ENCODE peak calls at places on chromosomes 6 and 20, in six cellular contexts. H is H1, S is GM23248, K is body of pancreas, V is cardiac muscle cell, C is astrocyte. J is an unnamed sample. For H3K4me1, the result is how much of the 10 kb centered on the place peaks cover.

GRCh38 chr6:75397806-75398465 is 95.7 kb downstream of the FILIP1 start:
- DNase-seq in S (no peak), K (no peak), V (no peak), C (no peak), H (no peak), J (peak)

GRCh38 chr6:121858310-121858709 is 422.9 kb downstream of the GJA1 start:
- DNase-seq in H (no peak), V (no peak), S (no peak), C (no peak), K (no peak), J (no peak)

GRCh38 chr6:6736753-6737654 is 148.5 kb downstream of the LY86 start:
- DNase-seq in C (no peak), V (no peak), H (no peak), K (no peak), S (peak), J (peak)

GRCh38 chr20:44596010-44596409 is 13.6 kb downstream of the PKIG start:
- DNase-seq in C (no peak), S (no peak), V (no peak), K (no peak), H (no peak), J (no peak)

GRCh38 chr20:63587781-63588591 is 13.9 kb upstream of the HELZ2 start:
- DNase-seq in C (no peak), S (no peak), V (no peak), K (no peak), H (no peak), J (no peak)

GRCh38 chr6:69617163-69617562 is 179.6 kb downstream of the LMBRD1 start:
- DNase-seq in H (no peak), K (no peak), S (no peak), C (no peak), V (no peak), J (no peak)

GRCh38 chr20:38804682-38805501 is 605 bp upstream of the PPP1R16B start:
- DNase-seq in K (peak), H (peak), S (no peak), V (no peak), C (no peak), J (peak)

GRCh38 chr6:217048-217659 is 75.1 kb upstream of the DUSP22 start:
- DNase-seq in H (peak), K (peak), V (peak), C (no peak), S (peak), J (no peak)

GRCh38 chr6:142942805-142943227 is 2.2 kb downstream of the HIVEP2 start:
- DNase-seq in V (no peak), C (peak), S (peak), H (no peak), K (no peak), J (peak)

GRCh38 chr20:51354191-51354768 is 188.2 kb downstream of the NFATC2 start:
- DNase-seq in S (peak), C (peak), H (no peak), V (no peak), K (no peak), J (peak)

GRCh38 chr6:133512410-133513016 is 271.4 kb downstream of the EYA4 start:
- DNase-seq in S (peak), C (peak), H (no peak), V (peak), K (peak), J (peak)

GRCh38 chr6:76719449-76719848 is 647.0 kb upstream of the IMPG1 start:
- DNase-seq in V (no peak), H (no peak), C (no peak), S (no peak), K (no peak), J (no peak)

GRCh38 chr6:1382331-1382882 is 7.0 kb upstream of the FOXF2 start:
- DNase-seq in V (no peak), C (no peak), H (no peak), K (no peak), S (no peak), J (no peak)

GRCh38 chr20:62122659-62123449 is 579 bp downstream of the LSM14B start:
- DNase-seq in V (peak), S (peak), C (no peak), H (no peak), K (peak), J (peak)

GRCh38 chr20:23147964-23148720 is 62.0 kb upstream of the CD93 start:
- DNase-seq in K (peak), C (peak), H (no peak), S (peak), V (no peak), J (peak)

GRCh38 chr20:40705413-40705812 is 16.4 kb upstream of the MAFB start:
- DNase-seq in V (no peak), K (no peak), H (no peak), S (no peak), C (no peak), J (no peak)

GRCh38 chr6:89828988-89829590 is 591 bp upstream of the CASP8AP2 start:
- DNase-seq in V (no peak), H (no peak), S (peak), K (no peak), C (no peak), J (no peak)

GRCh38 chr20:11247943-11248475 is 574.2 kb upstream of the JAG1 start:
- DNase-seq in H (no peak), V (no peak), C (no peak), K (no peak), S (no peak), J (no peak)

GRCh38 chr20:50068041-50068651 is 44.8 kb downstream of the UBE2V1 start:
- DNase-seq in C (no peak), V (no peak), H (no peak), S (no peak), K (no peak), J (no peak)

GRCh38 chr20:62797671-62798532 is 1.6 kb downstream of the MRGBP start:
- DNase-seq in K (no peak), S (no peak), V (no peak), C (no peak), H (no peak), J (no peak)

GRCh38 chr6:129100164-129100563 is 217.2 kb downstream of the LAMA2 start:
- DNase-seq in K (no peak), H (no peak), S (no peak), C (no peak), V (no peak), J (no peak)

GRCh38 chr20:41862023-41862422 is 243.8 kb upstream of the CHD6 start:
- DNase-seq in K (no peak), V (no peak), C (no peak), S (no peak), H (no peak), J (no peak)

GRCh38 chr20:38211200-38212097 is 46.4 kb upstream of the TGM2 start:
- DNase-seq in K (no peak), V (no peak), H (no peak), S (peak), C (no peak), J (no peak)

GRCh38 chr6:19424853-19425252 is 412.3 kb upstream of the ID4 start:
- DNase-seq in C (no peak), H (no peak), S (no peak), V (no peak), K (no peak), J (no peak)

GRCh38 chr6:16544006-16544405 is 217.3 kb downstream of the ATXN1 start:
- DNase-seq in H (no peak), C (peak), S (no peak), K (peak), V (peak), J (peak)

GRCh38 chr20:37007898-37008649 is 56.6 kb upstream of the SAMHD1 start:
- DNase-seq in C (peak), H (no peak), K (peak), V (peak), S (peak), J (peak)

DNA sequence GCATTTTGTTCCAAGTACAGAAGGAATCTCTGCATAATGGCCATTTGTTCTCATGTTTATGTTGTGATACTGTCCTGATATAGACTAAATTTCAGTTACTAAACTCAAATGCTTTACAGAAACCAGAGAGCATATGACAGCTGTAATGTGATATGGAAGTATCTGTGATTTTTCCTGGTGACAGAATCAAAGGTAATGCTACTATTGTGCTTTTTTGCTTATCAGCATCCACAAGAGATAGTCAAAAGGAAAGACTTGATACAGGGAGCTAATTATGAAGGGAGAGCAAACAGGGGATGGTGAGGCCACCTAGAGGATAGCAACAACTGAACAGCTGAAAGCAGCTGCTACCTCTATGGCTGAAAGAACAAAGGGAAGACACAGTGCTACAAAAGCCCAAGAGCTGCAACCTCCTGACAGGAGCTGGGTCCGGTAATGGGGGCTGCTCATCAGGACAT is 181.4 kb downstream of the PHF3 start:
- DNase-seq in S (peak), K (no peak), V (peak), C (no peak), H (no peak), J (no peak)
- H3K4me1 ChIP-seq in S (under half), K (under half), V (under half), C (under half), H (under half), J (under half)

GRCh38 chr20:48680650-48681049 is 147.1 kb downstream of the PREX1 start:
- DNase-seq in S (no peak), H (no peak), C (no peak), K (no peak), V (no peak), J (no peak)
- H3K4me1 ChIP-seq in S (under half), H (under half), C (under half), K (under half), V (under half), J (under half)

GRCh38 chr6:37432590-37432915 is 468 bp upstream of the CMTR1 start:
- DNase-seq in K (no peak), V (no peak), C (no peak), S (no peak), H (no peak), J (no peak)

GRCh38 chr6:37432916-37433656 is at the start of gene CMTR1:
- DNase-seq in V (peak), S (peak), C (peak), H (peak), K (peak), J (peak)

GRCh38 chr6:37433657-37434271 is 743 bp downstream of the CMTR1 start:
- DNase-seq in H (no peak), K (no peak), S (peak), V (no peak), C (no peak), J (no peak)

GRCh38 chr6:37435816-37436215 is 2.8 kb downstream of the CMTR1 start:
- DNase-seq in K (no peak), S (peak), H (no peak), C (no peak), V (no peak), J (no peak)

DNA sequence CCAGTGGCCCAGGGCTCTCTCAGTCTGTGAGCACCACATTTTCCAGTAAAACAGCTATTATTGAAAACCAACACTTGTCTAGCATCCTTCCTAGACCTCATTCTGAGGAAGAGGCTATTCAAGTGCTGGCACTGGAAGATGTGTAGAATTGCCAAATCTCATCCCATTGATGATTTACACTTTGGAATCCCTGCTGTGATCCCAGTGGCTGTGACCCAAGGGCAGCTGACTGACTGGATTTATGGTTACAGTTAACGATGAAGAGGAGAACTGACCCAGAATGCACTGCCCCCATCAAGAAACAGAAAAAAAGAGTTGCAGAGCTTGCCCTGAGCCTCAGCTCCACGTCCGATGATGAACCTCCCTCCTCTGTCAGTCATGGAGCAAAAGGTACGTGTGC is 2.4 kb downstream of the CMTR1 start:
- DNase-seq in H (no peak), V (no peak), S (no peak), K (no peak), C (no peak), J (no peak)
- H3K4me1 ChIP-seq in H (under half), V (under half), S (under half), K (under half), C (under half), J (under half)

DNA sequence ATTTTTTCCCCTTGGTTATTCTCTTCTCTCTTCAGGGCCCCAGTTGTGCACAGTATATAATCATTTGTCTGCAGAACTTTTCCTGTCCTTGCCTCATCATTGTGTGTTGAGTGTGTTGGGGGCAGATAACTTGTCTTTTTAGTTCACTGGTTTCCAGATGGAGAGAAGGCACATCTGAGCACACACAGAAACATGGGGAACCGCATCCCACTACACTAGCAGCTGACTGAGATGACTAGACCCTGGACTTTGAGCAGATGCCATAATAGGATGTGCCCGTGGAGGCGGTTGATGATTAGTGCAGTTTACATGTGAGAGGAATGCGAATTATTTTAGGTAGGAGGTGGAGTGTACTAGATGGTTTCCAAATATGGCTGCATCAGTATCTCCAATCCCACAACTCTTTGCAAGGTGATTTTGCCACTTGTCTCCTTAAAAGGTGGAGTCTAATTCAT is 26.5 kb upstream of the SH3BGRL2 start:
- DNase-seq in V (no peak), S (peak), H (no peak), C (peak), K (no peak), J (no peak)
- H3K4me1 ChIP-seq in V (under half), S (under half), H (under half), C (under half), K (under half), J (under half)

DNA sequence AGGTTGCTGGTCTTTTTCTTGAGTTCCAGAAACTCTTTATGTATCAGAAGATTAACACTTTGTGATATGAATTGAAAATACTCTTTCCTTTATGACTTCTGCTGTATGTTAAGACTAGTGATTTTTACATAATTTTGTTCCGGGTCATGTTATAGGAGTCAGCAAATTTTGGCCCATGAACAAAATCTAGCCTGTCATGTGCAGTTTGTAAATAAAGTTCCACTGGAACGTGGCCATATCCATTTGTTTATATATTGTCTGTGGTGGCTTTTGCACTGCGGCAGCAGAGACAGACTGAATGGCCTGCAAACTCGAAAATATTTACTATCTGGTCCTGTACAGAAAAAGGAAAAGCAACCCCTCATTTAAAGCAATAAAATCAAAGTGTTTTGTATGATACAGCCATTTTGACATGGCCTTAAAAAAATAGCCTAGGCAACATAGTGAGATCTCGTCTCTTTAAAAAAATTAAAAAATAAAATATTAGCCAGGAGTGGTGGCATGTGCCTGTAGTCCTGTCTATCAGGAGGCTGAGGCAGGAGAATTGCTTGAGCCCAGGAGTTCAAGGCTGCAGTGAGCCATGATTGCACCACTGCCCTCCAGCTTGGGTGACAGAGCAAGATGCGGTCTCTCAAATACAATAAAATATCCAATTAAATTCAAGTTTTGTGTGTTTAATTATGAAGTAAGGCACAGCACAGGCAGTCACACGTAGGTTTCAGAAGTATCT is 36.9 kb downstream of the SNX9 start:
- DNase-seq in S (no peak), V (no peak), H (no peak), K (no peak), C (no peak), J (peak)
- H3K4me1 ChIP-seq in S (under half), V (under half), H (under half), K (under half), C (under half), J (under half)

DNA sequence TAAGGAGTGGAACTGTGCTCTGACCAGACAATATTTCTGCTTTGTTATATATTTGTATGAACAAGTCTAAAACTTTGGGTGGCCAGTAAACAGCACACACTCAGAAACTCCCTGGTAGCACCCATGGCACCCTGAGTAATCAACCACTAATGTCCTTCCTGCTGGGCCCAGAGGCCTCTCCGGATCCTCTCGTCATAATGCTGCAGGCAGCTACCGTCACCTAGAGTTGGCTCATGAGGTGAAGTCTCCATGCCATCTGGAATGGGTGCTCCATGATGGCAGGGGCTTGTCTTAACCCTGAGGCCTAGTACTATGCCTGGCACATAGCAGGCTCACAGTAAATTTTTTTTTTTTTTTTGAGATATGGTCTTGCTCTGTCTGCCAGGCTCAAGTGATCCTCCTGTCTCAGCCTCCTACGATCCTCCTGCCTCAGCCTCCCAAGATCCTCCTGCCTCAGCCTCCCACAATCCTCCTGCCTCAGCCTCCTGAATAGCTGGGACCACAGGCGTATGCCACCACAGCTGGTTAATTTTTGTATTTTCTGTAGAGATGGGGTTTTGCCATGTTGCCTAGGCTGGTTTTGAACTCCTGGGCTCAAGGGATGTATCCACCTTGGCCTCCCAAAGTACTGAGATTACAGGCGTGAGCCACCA is 3.0 kb upstream of the SDCBP2 start:
- DNase-seq in K (no peak), H (no peak), C (no peak), V (no peak), S (no peak), J (no peak)
- H3K4me1 ChIP-seq in K (half or more), H (under half), C (under half), V (under half), S (under half), J (half or more)

GRCh38 chr6:43724354-43724753 is 36.8 kb upstream of the MRPS18A start:
- DNase-seq in H (no peak), K (no peak), S (no peak), V (no peak), C (no peak), J (no peak)

GRCh38 chr6:43723737-43724295 is 36.2 kb upstream of the MRPS18A start:
- DNase-seq in C (peak), S (peak), H (peak), V (peak), K (peak), J (peak)

GRCh38 chr6:43724914-43725642 is 37.5 kb upstream of the MRPS18A start:
- DNase-seq in H (no peak), C (peak), S (peak), V (no peak), K (peak), J (no peak)

GRCh38 chr6:43727634-43728033 is 40.0 kb upstream of the MRPS18A start:
- DNase-seq in H (no peak), V (no peak), S (no peak), C (no peak), K (no peak), J (no peak)

DNA sequence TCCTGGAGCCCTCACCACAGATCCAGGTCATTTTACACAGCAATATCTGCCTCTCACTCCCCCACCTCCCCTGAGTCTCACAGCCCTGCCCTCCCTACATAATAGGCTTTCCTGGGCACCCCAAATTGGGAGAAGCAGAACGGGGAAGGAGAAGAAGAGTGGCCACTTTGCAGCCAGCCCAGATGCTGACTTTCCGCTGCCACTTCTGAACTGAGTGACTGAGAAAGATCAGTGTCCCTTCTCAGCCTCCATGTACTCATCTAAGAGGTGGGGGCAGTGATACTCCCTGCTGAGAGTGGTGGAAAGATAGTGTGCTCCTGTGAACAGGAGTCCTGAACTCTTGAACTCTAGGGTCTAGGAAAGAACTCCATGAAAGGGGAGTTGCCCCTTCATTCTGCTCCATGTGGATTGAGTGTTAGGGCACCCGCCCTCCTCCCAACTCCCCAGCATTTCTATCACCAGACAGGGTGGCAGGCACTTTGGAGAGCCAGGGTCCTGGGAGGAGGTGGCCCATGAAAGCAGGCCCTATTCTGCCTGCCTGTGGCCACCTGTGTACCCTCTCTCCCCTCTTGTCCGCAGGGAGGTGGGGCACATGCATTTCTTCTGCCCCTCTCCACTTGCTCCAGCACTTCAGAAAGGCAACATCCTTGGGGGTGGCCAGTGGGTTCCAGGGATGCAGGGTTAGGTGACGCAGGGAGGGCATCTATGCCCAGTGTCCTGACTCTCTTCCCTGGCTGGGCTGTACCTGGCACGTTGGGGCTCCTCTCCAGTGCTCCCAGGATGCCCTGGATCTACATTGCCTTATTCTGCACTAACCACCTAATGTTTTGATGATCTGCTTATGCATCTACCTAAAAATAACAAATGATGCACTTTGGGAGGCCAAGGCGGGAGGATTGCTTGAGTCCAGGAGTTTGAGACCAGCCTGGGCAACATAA is 38.3 kb upstream of the MRPS18A start:
- DNase-seq in H (no peak), V (no peak), C (no peak), S (no peak), K (no peak), J (no peak)
- H3K4me1 ChIP-seq in H (under half), V (under half), C (under half), S (under half), K (under half), J (under half)

J was measured in endothelial cell of umbilical vein.